ENCODE peak calls at places on chromosomes 12 and 14, in seven cellular contexts. Q is Calu3, S is T-helper 9 cell, C is uterus, A is NCI-H460, K is astrocyte of the spinal cord, H is left ventricle myocardium inferior. W is an unnamed sample.

GRCh38 chr14:104139460-104140212 is 1.2 kb downstream of the KIF26A start:
- DNase-seq in Q (no peak), S (no peak), C (no peak), A (no peak), K (no peak), H (peak; percentile 15), W (no peak)

GRCh38 chr12:106764738-106765137 is 9.7 kb upstream of the RIC8B start:
- DNase-seq in Q (no peak), S (no peak), C (no peak), A (no peak), K (no peak), H (no peak), W (peak; percentile 68)

GRCh38 chr14:30822080-30822571 is 52.2 kb upstream of the COCH start:
- DNase-seq in Q (no peak), S (no peak), C (no peak), A (no peak), K (no peak), H (no peak), W (no peak)

GRCh38 chr14:72155379-72155993 is 223.3 kb downstream of the RGS6 start:
- DNase-seq in Q (no peak), S (no peak), C (no peak), A (no peak), K (no peak), H (no peak), W (no peak)

GRCh38 chr12:28966049-28966778 is 182.9 kb upstream of the FAR2 start:
- DNase-seq in Q (no peak), S (no peak), C (peak; percentile 25), A (no peak), K (peak; percentile 44), H (peak; percentile 39), W (peak; percentile 86)

GRCh38 chr12:8482446-8483080 is 26.8 kb downstream of the CLEC6A start:
- DNase-seq in Q (no peak), S (no peak), C (no peak), A (no peak), K (no peak), H (no peak), W (no peak)

GRCh38 chr14:105173901-105174894 is 5.6 kb upstream of the JAG2 start:
- DNase-seq in Q (no peak), S (peak; percentile 42), C (no peak), A (no peak), K (no peak), H (no peak), W (no peak)

GRCh38 chr12:116015525-116015924 is 262.0 kb downstream of the MED13L start:
- DNase-seq in Q (no peak), S (no peak), C (no peak), A (peak; percentile 20), K (peak; percentile 73), H (no peak), W (peak; percentile 76)

GRCh38 chr12:11813422-11813813 is 163.9 kb downstream of the ETV6 start:
- DNase-seq in Q (no peak), S (no peak), C (no peak), A (no peak), K (no peak), H (no peak), W (no peak)

GRCh38 chr14:95507174-95507573 is 9.3 kb downstream of the SYNE3 start:
- DNase-seq in Q (no peak), S (no peak), C (peak; percentile 76), A (no peak), K (peak; percentile 90), H (peak; percentile 64), W (peak; percentile 96)

GRCh38 chr12:47904647-47905312 is at the start of gene VDR:
- DNase-seq in Q (peak; percentile 69), S (peak; percentile 61), C (peak; percentile 74), A (peak; percentile 74), K (peak; percentile 62), H (peak; percentile 70), W (peak; percentile 67)

GRCh38 chr12:103773109-103773905 is 67.7 kb downstream of the NT5DC3 start:
- DNase-seq in Q (no peak), S (no peak), C (no peak), A (no peak), K (peak; percentile 48), H (no peak), W (peak; percentile 3)